ENCODE peak calls at places on chromosomes 7 and 10, in nine cellular contexts. F is SW480; W is coronary artery; J is cardiac fibroblast; E is fibroblast of lung; T is activated CD8-positive, alpha-beta memory T cell treated with anti-CD3 and anti-CD28 coated beads for 48 hours; C is activated CD4-positive, alpha-beta T cell treated with anti-CD3 and anti-CD28 coated beads for 36 hours; O is amygdala; U is astrocyte. A is an unnamed sample.
A peak's percentile ranks its signal among the peaks of the same experiment; 100 is the strongest.

GRCh38 chr10:99172130-99172738 is 63.4 kb downstream of the HPSE2 start:
- DNase-seq in F (peak; percentile 39), W (no peak), J (peak; percentile 30), E (peak; percentile 78), T (no peak), C (peak; percentile 18), O (no peak), U (no peak), A (peak; percentile 12)

GRCh38 chr10:63421591-63421990 is 44.2 kb downstream of the JMJD1C start:
- DNase-seq in F (no peak), W (no peak), J (no peak), E (no peak), T (no peak), C (no peak), O (no peak), U (no peak), A (no peak)

GRCh38 chr7:98879198-98879988 is 1.1 kb downstream of the TRRAP start:
- DNase-seq in F (peak; percentile 81), W (peak; percentile 79), J (no peak), E (no peak), T (no peak), C (peak; percentile 80), O (no peak), U (no peak), A (peak; percentile 37)

GRCh38 chr10:130190737-130191115 is 54.5 kb downstream of the GLRX3 start:
- DNase-seq in F (no peak), W (no peak), J (no peak), E (no peak), T (no peak), C (no peak), O (no peak), U (no peak), A (no peak)

GRCh38 chr10:129446182-129446581 is 20.9 kb upstream of the MGMT start:
- DNase-seq in F (no peak), W (no peak), J (no peak), E (no peak), T (no peak), C (no peak), O (no peak), U (no peak), A (no peak)

GRCh38 chr7:99092064-99092720 is 51.7 kb downstream of the SMURF1 start:
- DNase-seq in F (no peak), W (no peak), J (no peak), E (no peak), T (no peak), C (no peak), O (peak; percentile 46), U (no peak), A (no peak)

GRCh38 chr10:114879541-114880158 is 58.1 kb downstream of the FHIP2A start:
- DNase-seq in F (peak; percentile 13), W (no peak), J (peak; percentile 46), E (peak; percentile 27), T (no peak), C (peak; percentile 70), O (no peak), U (no peak), A (no peak)

GRCh38 chr10:69656719-69657269 is 26.7 kb downstream of the FAM241B start:
- DNase-seq in F (no peak), W (no peak), J (no peak), E (no peak), T (no peak), C (no peak), O (no peak), U (no peak), A (no peak)

GRCh38 chr10:34254596-34254995 is 560.5 kb downstream of the PARD3 start:
- DNase-seq in F (peak; percentile 60), W (no peak), J (peak; percentile 54), E (peak; percentile 50), T (no peak), C (peak; percentile 54), O (no peak), U (peak; percentile 75), A (peak; percentile 60)

GRCh38 chr10:1572519-1573333 is 164.6 kb downstream of the ADARB2 start:
- DNase-seq in F (no peak), W (no peak), J (no peak), E (no peak), T (no peak), C (no peak), O (no peak), U (no peak), A (no peak)

GRCh38 chr10:112302335-112302734 is 19.1 kb downstream of the TECTB start:
- DNase-seq in F (no peak), W (no peak), J (no peak), E (no peak), T (no peak), C (no peak), O (no peak), U (no peak), A (no peak)

GRCh38 chr10:114902151-114902550 is 35.8 kb upstream of the TRUB1 start:
- DNase-seq in F (peak; percentile 6), W (no peak), J (peak; percentile 36), E (no peak), T (no peak), C (no peak), O (no peak), U (peak; percentile 56), A (peak; percentile 28)

GRCh38 chr7:96321670-96322372 is at the start of gene SLC25A13:
- DNase-seq in F (peak; percentile 96), W (peak; percentile 94), J (peak; percentile 91), E (peak; percentile 84), T (peak; percentile 32), C (peak; percentile 80), O (peak; percentile 89), U (peak; percentile 59), A (peak; percentile 84)

GRCh38 chr7:105016083-105017075 is 2.4 kb downstream of the KMT2E start:
- DNase-seq in F (no peak), W (no peak), J (peak; percentile 51), E (no peak), T (no peak), C (no peak), O (no peak), U (peak; percentile 67), A (no peak)

GRCh38 chr7:113285411-113285810 is 167.1 kb upstream of the SMIM30 start:
- DNase-seq in F (no peak), W (no peak), J (no peak), E (no peak), T (no peak), C (no peak), O (no peak), U (peak; percentile 9), A (no peak)

GRCh38 chr10:126919426-126919825 is 14.2 kb downstream of the DOCK1 start:
- DNase-seq in F (no peak), W (no peak), J (no peak), E (no peak), T (no peak), C (no peak), O (no peak), U (no peak), A (no peak)

GRCh38 chr10:16663472-16663871 is 141.8 kb upstream of the C1QL3 start:
- DNase-seq in F (no peak), W (no peak), J (no peak), E (no peak), T (no peak), C (no peak), O (no peak), U (no peak), A (no peak)

GRCh38 chr7:96136600-96137239 is 185.2 kb downstream of the SLC25A13 start:
- DNase-seq in F (no peak), W (no peak), J (no peak), E (no peak), T (no peak), C (no peak), O (no peak), U (no peak), A (no peak)

GRCh38 chr10:38600146-38600545 is 506.0 kb downstream of the ZNF37A start:
- DNase-seq in F (no peak), W (no peak), J (no peak), E (no peak), T (no peak), C (no peak), O (no peak), U (no peak), A (no peak)

GRCh38 chr10:649445-649797 is 40.0 kb downstream of the DIP2C start:
- DNase-seq in F (no peak), W (no peak), J (no peak), E (no peak), T (no peak), C (no peak), O (no peak), U (no peak), A (no peak)

GRCh38 chr7:105647591-105647990 is 66.3 kb upstream of the EFCAB10 start:
- DNase-seq in F (peak; percentile 46), W (no peak), J (no peak), E (no peak), T (no peak), C (peak; percentile 27), O (no peak), U (no peak), A (no peak)

GRCh38 chr7:70568674-70569334 is 563.1 kb upstream of the GALNT17 start:
- DNase-seq in F (no peak), W (no peak), J (peak; percentile 6), E (no peak), T (no peak), C (no peak), O (no peak), U (peak; percentile 26), A (no peak)

GRCh38 chr7:52071744-52072143 is 755.1 kb upstream of the COBL start:
- DNase-seq in F (no peak), W (no peak), J (no peak), E (no peak), T (no peak), C (no peak), O (no peak), U (no peak), A (no peak)

GRCh38 chr7:48518092-48518491 is 346.8 kb downstream of the ABCA13 start:
- DNase-seq in F (no peak), W (no peak), J (no peak), E (no peak), T (no peak), C (no peak), O (no peak), U (no peak), A (no peak)

GRCh38 chr10:44925224-44925623 is 14.1 kb downstream of the TMEM72 start:
- DNase-seq in F (peak; percentile 18), W (peak; percentile 35), J (no peak), E (no peak), T (no peak), C (peak; percentile 25), O (no peak), U (no peak), A (no peak)

GRCh38 chr10:65778753-65779152 is 1147.1 kb upstream of the LRRTM3 start:
- DNase-seq in F (no peak), W (no peak), J (no peak), E (no peak), T (no peak), C (no peak), O (no peak), U (no peak), A (no peak)

GRCh38 chr10:63633677-63634487 is 112.7 kb downstream of the REEP3 start:
- DNase-seq in F (peak; percentile 51), W (no peak), J (peak; percentile 66), E (peak; percentile 66), T (no peak), C (no peak), O (no peak), U (peak; percentile 17), A (peak; percentile 8)

GRCh38 chr10:108187396-108188012 is 1023.0 kb upstream of the SORCS1 start:
- DNase-seq in F (no peak), W (no peak), J (no peak), E (no peak), T (no peak), C (no peak), O (no peak), U (no peak), A (peak; percentile 4)

GRCh38 chr7:36400606-36401005 is 10.9 kb downstream of the ANLN start:
- DNase-seq in F (no peak), W (no peak), J (peak; percentile 9), E (no peak), T (no peak), C (no peak), O (no peak), U (peak; percentile 66), A (no peak)

GRCh38 chr7:80392229-80393169 is 119.4 kb downstream of the GNAT3 start:
- DNase-seq in F (peak; percentile 66), W (no peak), J (peak; percentile 70), E (peak; percentile 80), T (no peak), C (no peak), O (no peak), U (no peak), A (peak; percentile 63)

GRCh38 chr10:101840741-101841453 is 2.7 kb downstream of the KCNIP2 start:
- DNase-seq in F (peak; percentile 70), W (no peak), J (peak; percentile 88), E (peak; percentile 83), T (peak; percentile 71), C (peak; percentile 89), O (peak; percentile 68), U (peak; percentile 66), A (peak; percentile 55)

A was measured in kidney glomerular epithelial cell.